ENCODE peak calls at places on chromosomes 7 and 10, in four cellular contexts. K is CD8-positive, alpha-beta T cell; D is fibroblast of the aortic adventitia; M is stimulated activated naive CD4-positive, alpha-beta T cell. W is an unnamed sample.
A peak's percentile ranks its signal among the peaks of the same experiment; 100 is the strongest.

GRCh38 chr7:2688409-2689342 is 674 bp downstream of the AMZ1 start:
- DNase-seq in D (no peak), M (no peak), K (no peak), W (no peak)

GRCh38 chr7:69722836-69723235 is 124.6 kb downstream of the AUTS2 start:
- DNase-seq in M (no peak), D (no peak), K (no peak), W (no peak)

GRCh38 chr10:92571649-92572048 is 2.2 kb downstream of the IDE start:
- DNase-seq in D (peak; percentile 46), M (no peak), K (no peak), W (no peak)

GRCh38 chr10:79628083-79628482 is 17.3 kb downstream of the SFTPA1 start:
- DNase-seq in M (no peak), D (no peak), K (no peak), W (no peak)

GRCh38 chr7:152968003-152968402 is 208.5 kb downstream of the ACTR3B start:
- DNase-seq in M (no peak), D (peak; percentile 19), K (no peak), W (no peak)

GRCh38 chr7:129213828-129214227 is 11.0 kb upstream of the AHCYL2 start:
- DNase-seq in K (no peak), D (no peak), M (no peak), W (peak; percentile 8)

GRCh38 chr10:60816624-60817023 is 38.3 kb downstream of the CDK1 start:
- DNase-seq in D (peak; percentile 94), K (peak; percentile 13), M (peak; percentile 38), W (peak; percentile 32)

GRCh38 chr10:132319853-132320669 is 11.9 kb upstream of the LRRC27 start:
- DNase-seq in D (peak; percentile 89), M (no peak), K (no peak), W (peak; percentile 43)

GRCh38 chr10:51629969-51630617 is 69.3 kb downstream of the CSTF2T start:
- DNase-seq in M (no peak), D (peak; percentile 45), K (no peak), W (no peak)

GRCh38 chr10:16950686-16951681 is 133.8 kb upstream of the RSU1 start:
- DNase-seq in K (no peak), D (peak; percentile 67), M (no peak), W (no peak)

GRCh38 chr10:8227246-8227645 is 172.8 kb downstream of the GATA3 start:
- DNase-seq in K (no peak), D (no peak), M (no peak), W (no peak)

GRCh38 chr10:45040921-45041320 is 40.2 kb downstream of the ZNF22 start:
- DNase-seq in D (peak; percentile 27), M (no peak), K (no peak), W (no peak)

GRCh38 chr7:100191775-100192174 is 14.1 kb downstream of the STAG3 start:
- DNase-seq in M (peak; percentile 5), D (peak; percentile 66), K (no peak), W (no peak)

GRCh38 chr10:131829156-131829930 is 71.5 kb upstream of the PPP2R2D start:
- DNase-seq in D (no peak), K (no peak), M (no peak), W (no peak)

GRCh38 chr10:106278385-106278784 is 886.1 kb downstream of the SORCS1 start:
- DNase-seq in K (no peak), M (no peak), D (no peak), W (no peak)

GRCh38 chr7:134505856-134506255 is 21.5 kb upstream of the AKR1B10 start:
- DNase-seq in K (no peak), M (no peak), D (no peak), W (no peak)

GRCh38 chr7:38773430-38773829 is 135.6 kb downstream of the VPS41 start:
- DNase-seq in M (no peak), K (no peak), D (no peak), W (no peak)

GRCh38 chr7:137342751-137343482 is 616 bp downstream of the PTN start:
- DNase-seq in K (no peak), D (no peak), M (no peak), W (no peak)

GRCh38 chr10:132873395-132873794 is 69.0 kb downstream of the CFAP46 start:
- DNase-seq in M (no peak), K (no peak), D (no peak), W (no peak)

GRCh38 chr10:67079126-67079525 is 153.3 kb downstream of the LRRTM3 start:
- DNase-seq in M (no peak), K (no peak), D (no peak), W (no peak)

GRCh38 chr7:86598311-86598710 is 45.4 kb upstream of the GRM3 start:
- DNase-seq in M (no peak), D (no peak), K (no peak), W (no peak)

GRCh38 chr7:74174606-74175082 is 488 bp downstream of the EIF4H start:
- DNase-seq in K (peak; percentile 41), M (peak; percentile 49), D (peak; percentile 48), W (no peak)

GRCh38 chr7:30521532-30521931 is 16.9 kb upstream of the GGCT start:
- DNase-seq in K (no peak), D (peak; percentile 89), M (no peak), W (no peak)

GRCh38 chr10:92079003-92079402 is 155.4 kb downstream of the BTAF1 start:
- DNase-seq in D (no peak), M (no peak), K (no peak), W (no peak)

GRCh38 chr10:137031-137430 is 1.8 kb downstream of the ZMYND11 start:
- DNase-seq in K (peak; percentile 47), M (peak; percentile 27), D (peak; percentile 19), W (no peak)

GRCh38 chr7:38630720-38631673 is at the start of gene AMPH:
- DNase-seq in K (no peak), M (no peak), D (peak; percentile 11), W (no peak)

GRCh38 chr10:63105811-63106755 is 27.0 kb upstream of the NRBF2 start:
- DNase-seq in K (no peak), D (peak; percentile 65), M (no peak), W (no peak)

GRCh38 chr7:47877336-47877735 is 70.9 kb downstream of the PKD1L1 start:
- DNase-seq in K (no peak), M (no peak), D (no peak), W (no peak)

GRCh38 chr7:155545348-155545747 is 1.0 kb downstream of the CNPY1 start:
- DNase-seq in D (no peak), M (no peak), K (no peak), W (no peak)

GRCh38 chr10:128440513-128441160 is 314.4 kb upstream of the MKI67 start:
- DNase-seq in K (no peak), D (no peak), M (no peak), W (no peak)

GRCh38 chr7:139116999-139117398 is 7.5 kb upstream of the ZC3HAV1 start:
- DNase-seq in D (no peak), K (no peak), M (no peak), W (no peak)

GRCh38 chr10:124219655-124220054 is 126.3 kb upstream of the CHST15 start:
- DNase-seq in D (no peak), K (no peak), M (no peak), W (no peak)

GRCh38 chr10:132448248-132448731 is 51.3 kb downstream of the PWWP2B start:
- DNase-seq in K (peak; percentile 50), D (peak; percentile 32), M (no peak), W (no peak)